ENCODE peak calls at places on chromosomes 1 and 21, in seven cellular contexts. U is GM10248; S is GM23248; P is stimulated activated CD4-positive, alpha-beta T cell treated with anti-CD3 and anti-CD28 coated beads, Interleukin-15, amount 100 ng/mL, for 1 hour; Q is T-helper 17 cell; R is activated T-cell treated with anti-CD3 and anti-CD28 coated beads for 1 hour; K is GM18507. C is an unnamed sample.

GRCh38 chr1:173393655-173393993 is 83.5 kb upstream of the PRDX6 start:
- DNase-seq in U (no peak), S (peak), P (no peak), Q (no peak), R (no peak), K (no peak), C (no peak)

GRCh38 chr1:27971674-27972073 is 11.9 kb downstream of the XKR8 start:
- DNase-seq in U (no peak), S (peak), P (no peak), Q (no peak), R (no peak), K (no peak), C (peak)

GRCh38 chr1:214178102-214178501 is 102.9 kb upstream of the SMYD2 start:
- DNase-seq in U (no peak), S (no peak), P (no peak), Q (no peak), R (no peak), K (no peak), C (no peak)

GRCh38 chr1:67097305-67097704 is 37.5 kb downstream of the C1orf141 start:
- DNase-seq in U (no peak), S (no peak), P (no peak), Q (no peak), R (no peak), K (no peak), C (no peak)

GRCh38 chr1:63843884-63844283 is 70.1 kb downstream of the ROR1 start:
- DNase-seq in U (no peak), S (no peak), P (no peak), Q (no peak), R (no peak), K (no peak), C (no peak)

GRCh38 chr1:219792337-219793021 is 135.9 kb downstream of the SLC30A10 start:
- DNase-seq in U (no peak), S (peak), P (no peak), Q (no peak), R (no peak), K (no peak), C (peak)

GRCh38 chr1:166119678-166120077 is 47.1 kb downstream of the FAM78B start:
- DNase-seq in U (no peak), S (no peak), P (no peak), Q (no peak), R (no peak), K (no peak), C (no peak)

GRCh38 chr21:33059319-33059894 is 10.5 kb upstream of the OLIG1 start:
- DNase-seq in U (no peak), S (no peak), P (no peak), Q (no peak), R (no peak), K (no peak), C (no peak)

GRCh38 chr1:175072131-175072941 is 4.7 kb downstream of the TNN start:
- DNase-seq in U (peak), S (peak), P (no peak), Q (no peak), R (no peak), K (peak), C (no peak)

C was measured in NCI-H748 treated with DMSO at 0.1 percent for 48 hours.